ENCODE peak calls at places on chromosome 2, in five cellular contexts. R, Z, J, X and P are unnamed samples.

GRCh38 chr2:119301413-119301812 is 65.2 kb downstream of the C2orf76 start:
- DNase-seq in R (no peak), Z (no peak), J (peak; percentile 36), X (no peak), P (no peak)

GRCh38 chr2:226699321-226699720 is 100.3 kb downstream of the IRS1 start:
- DNase-seq in R (no peak), Z (no peak), J (peak; percentile 59), X (no peak), P (peak; percentile 63)

GRCh38 chr2:235616846-235617245 is 123.0 kb downstream of the AGAP1 start:
- DNase-seq in R (no peak), Z (no peak), J (no peak), X (no peak), P (no peak)

GRCh38 chr2:120736955-120737801 is 1.5 kb downstream of the GLI2 start:
- DNase-seq in R (peak; percentile 72), Z (peak; percentile 72), J (peak; percentile 92), X (peak; percentile 92), P (peak; percentile 93)

GRCh38 chr2:208573559-208573958 is 167.0 kb downstream of the PTH2R start:
- DNase-seq in R (no peak), Z (no peak), J (no peak), X (no peak), P (no peak)

GRCh38 chr2:207254526-207255464 is 89.0 kb upstream of the KLF7 start:
- DNase-seq in R (no peak), Z (no peak), J (peak; percentile 92), X (no peak), P (peak; percentile 94)

GRCh38 chr2:143482316-143482715 is 353.1 kb downstream of the ARHGAP15 start:
- DNase-seq in R (no peak), Z (no peak), J (peak; percentile 37), X (no peak), P (peak; percentile 64)

GRCh38 chr2:206011795-206012194 is 74.2 kb downstream of the INO80D start:
- DNase-seq in R (no peak), Z (no peak), J (no peak), X (no peak), P (no peak)

GRCh38 chr2:186009341-186009740 is 270.7 kb downstream of the FSIP2 start:
- DNase-seq in R (no peak), Z (no peak), J (no peak), X (no peak), P (no peak)

GRCh38 chr2:49003206-49003605 is 151.1 kb downstream of the FSHR start:
- DNase-seq in R (no peak), Z (no peak), J (no peak), X (no peak), P (peak; percentile 36)

GRCh38 chr2:197675246-197675645 is at the start of gene RFTN2:
- DNase-seq in R (no peak), Z (no peak), J (peak; percentile 16), X (no peak), P (no peak)

GRCh38 chr2:127479866-127480743 is 46.2 kb downstream of the IWS1 start:
- DNase-seq in R (peak; percentile 73), Z (peak; percentile 56), J (no peak), X (peak; percentile 57), P (no peak)

GRCh38 chr2:169397697-169398096 is 35.4 kb upstream of the LRP2 start:
- DNase-seq in R (no peak), Z (no peak), J (no peak), X (no peak), P (peak; percentile 1)

GRCh38 chr2:100266126-100266525 is 56.2 kb downstream of the LONRF2 start:
- DNase-seq in R (no peak), Z (no peak), J (no peak), X (no peak), P (no peak)
- H3K14ac ChIP-seq in R (no peak overlapping the region), Z (no peak overlapping the region), J (no peak overlapping the region), X (no peak overlapping the region), P (peak overlapping the region; percentile 2)

GRCh38 chr2:180519276-180519675 is 461.1 kb upstream of the UBE2E3 start:
- DNase-seq in R (no peak), Z (no peak), J (peak; percentile 68), X (no peak), P (peak; percentile 50)

GRCh38 chr2:180524458-180524857 is 455.9 kb upstream of the UBE2E3 start:
- DNase-seq in R (no peak), Z (no peak), J (peak; percentile 29), X (no peak), P (no peak)

GRCh38 chr2:180520816-180521595 is 459.4 kb upstream of the UBE2E3 start:
- DNase-seq in R (no peak), Z (no peak), J (peak; percentile 65), X (no peak), P (peak; percentile 62)

GRCh38 chr2:180520206-180520605 is 460.2 kb upstream of the UBE2E3 start:
- DNase-seq in R (no peak), Z (no peak), J (peak; percentile 18), X (no peak), P (peak; percentile 45)

DNA sequence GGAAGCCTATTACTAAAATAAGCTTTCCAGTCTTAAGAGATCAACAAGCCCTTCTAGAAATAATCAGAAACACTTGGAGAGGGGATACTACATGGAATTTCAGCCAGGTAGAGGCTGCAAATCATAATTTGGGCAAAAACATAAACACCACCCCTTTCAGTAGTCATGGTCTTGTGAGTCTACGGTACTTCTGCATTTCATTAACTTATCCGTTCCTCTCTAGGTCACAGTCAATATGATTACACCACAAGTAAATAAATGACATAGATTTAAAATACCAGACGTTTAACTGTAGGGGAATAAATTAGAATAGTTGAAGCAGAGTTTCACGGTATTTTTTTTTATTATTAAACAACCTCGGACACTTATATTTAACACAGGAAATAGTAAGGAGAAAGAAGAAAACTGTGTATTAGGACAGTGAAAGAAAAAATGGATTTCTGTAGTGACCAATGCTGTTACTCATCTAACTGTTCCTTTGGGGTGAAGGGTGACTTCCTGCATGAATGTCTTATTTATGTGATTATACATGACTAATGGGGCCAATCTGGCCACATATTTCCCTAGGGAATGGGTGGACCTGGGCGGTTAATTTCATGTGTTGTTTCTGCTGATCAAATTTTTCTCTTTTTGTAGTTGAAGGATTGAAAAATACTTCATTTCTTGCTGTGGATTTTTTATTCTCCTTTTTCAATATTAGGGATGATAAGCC is 456.6 kb upstream of the UBE2E3 start:
- DNase-seq in R (no peak), Z (no peak), J (peak; percentile 95), X (no peak), P (peak; percentile 88)
- H2BK15ac ChIP-seq in R (no peak overlapping the region), Z (no peak overlapping the region), J (peak overlapping the region; percentile 63), X (no peak overlapping the region), P (no peak overlapping the region)

GRCh38 chr2:159265171-159265576 is 21.3 kb downstream of the WDSUB1 start:
- DNase-seq in R (peak; percentile 50), Z (no peak), J (peak; percentile 76), X (no peak), P (peak; percentile 57)
- H2BK5ac ChIP-seq in R (no peak overlapping the region), Z (no peak overlapping the region), J (peak overlapping the region; percentile 14), X (no peak overlapping the region), P (no peak overlapping the region)

DNA sequence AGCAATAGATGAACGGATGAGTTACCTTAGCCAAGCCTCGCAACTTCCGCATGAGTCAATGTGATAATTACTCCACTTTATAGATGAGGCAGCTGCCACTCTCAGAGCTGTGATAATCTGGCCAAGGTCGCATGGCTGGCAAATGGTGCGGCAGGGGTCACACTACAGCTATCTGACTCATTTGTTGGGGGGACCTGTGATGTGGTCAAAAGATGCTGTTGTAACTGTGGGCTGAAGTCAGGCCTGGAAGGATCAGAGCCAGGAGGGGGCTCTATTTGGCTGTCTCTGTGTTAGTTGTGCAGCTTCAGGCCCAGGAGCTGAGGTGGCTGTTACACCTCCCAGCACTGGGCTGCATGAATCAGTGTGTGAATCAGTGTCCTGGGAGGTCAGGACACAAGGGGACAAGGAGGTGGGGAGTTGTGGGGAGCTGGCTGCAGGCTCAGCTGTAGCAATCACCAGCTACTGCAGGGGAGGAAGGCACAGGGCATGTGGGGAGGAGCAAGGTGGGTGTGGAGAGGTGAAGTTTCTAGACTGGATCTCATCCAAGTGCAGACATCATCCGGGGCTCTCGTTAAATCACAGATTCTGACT is 33.1 kb downstream of the NGEF start:
- DNase-seq in R (no peak), Z (no peak), J (peak; percentile 77), X (no peak), P (peak; percentile 40)
- H3K14ac ChIP-seq in R (no peak overlapping the region), Z (no peak overlapping the region), J (peak overlapping the region; percentile 29), X (no peak overlapping the region), P (no peak overlapping the region)

DNA sequence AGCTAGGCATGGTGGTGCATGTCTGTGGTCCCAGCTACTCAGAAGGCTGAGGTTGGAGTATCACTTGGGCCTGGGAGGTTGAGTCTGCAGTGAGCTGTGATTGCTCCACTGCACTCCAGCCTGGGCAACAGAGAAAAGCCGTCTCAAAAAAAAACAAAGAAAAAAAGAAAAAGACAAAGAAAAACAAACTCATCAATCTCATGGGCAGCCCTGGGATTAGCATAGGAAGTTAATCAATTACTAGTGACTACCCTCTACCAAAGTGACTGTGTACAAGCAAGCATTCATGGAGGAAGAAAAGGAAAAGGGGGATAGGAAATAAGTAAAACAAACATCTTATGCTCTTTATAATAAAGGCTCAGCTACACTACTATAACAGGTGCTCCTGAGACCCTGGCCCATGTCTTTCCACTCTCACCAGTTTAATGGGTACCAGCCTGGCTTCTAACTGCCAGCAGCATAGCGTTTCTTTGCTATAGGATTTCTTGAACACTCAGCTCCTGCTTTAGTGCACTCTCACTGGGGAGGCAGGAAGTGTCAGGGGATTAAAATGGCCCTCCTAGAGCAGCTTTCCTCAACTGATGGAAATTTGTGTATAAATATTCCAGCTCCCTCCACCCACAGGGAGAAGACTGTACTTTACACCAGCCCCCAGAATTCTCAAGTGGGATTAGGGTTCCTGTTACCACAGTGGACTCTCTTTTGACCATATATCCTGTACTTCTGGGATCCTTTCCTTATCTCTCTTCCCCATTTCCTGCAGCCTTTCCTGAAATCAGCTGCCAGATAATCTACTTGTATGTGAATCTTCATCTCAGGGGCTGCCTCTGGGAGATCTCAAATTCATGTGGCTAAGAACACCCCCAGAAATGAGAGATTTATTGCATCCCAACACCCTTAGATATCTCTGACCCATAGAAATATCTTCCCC is 91.3 kb upstream of the GLS start:
- DNase-seq in R (no peak), Z (no peak), J (no peak), X (no peak), P (no peak)
- H2BK15ac ChIP-seq in R (no peak overlapping the region), Z (peak overlapping the region; percentile 67), J (no peak overlapping the region), X (no peak overlapping the region), P (peak overlapping the region; percentile 3)

GRCh38 chr2:215870986-215871385 is 142.4 kb downstream of the MREG start:
- DNase-seq in R (peak; percentile 43), Z (peak; percentile 67), J (no peak), X (no peak), P (no peak)
- H2BK5ac ChIP-seq in R (no peak overlapping the region), Z (no peak overlapping the region), J (no peak overlapping the region), X (no peak overlapping the region), P (no peak overlapping the region)

GRCh38 chr2:177244244-177244771 is 20.2 kb downstream of the NFE2L2 start:
- DNase-seq in R (no peak), Z (no peak), J (no peak), X (no peak), P (no peak)
- H3K14ac ChIP-seq in R (no peak overlapping the region), Z (no peak overlapping the region), J (no peak overlapping the region), X (no peak overlapping the region), P (no peak overlapping the region)

GRCh38 chr2:188068093-188068492 is 223.6 kb upstream of the GULP1 start:
- DNase-seq in R (no peak), Z (no peak), J (peak; percentile 44), X (no peak), P (peak; percentile 51)
- H2BK15ac ChIP-seq in R (no peak overlapping the region), Z (no peak overlapping the region), J (no peak overlapping the region), X (no peak overlapping the region), P (no peak overlapping the region)